ENCODE peak calls at places on chromosome 14, in five cellular contexts. Y is neuronal stem cell, B is WERI-Rb-1, V is fibroblast of mammary gland, W is HL-60. Q is an unnamed sample.

GRCh38 chr14:106842687-106843086 is 1316.3 kb downstream of the TMEM121 start:
- DNase-seq in Y (no peak), B (peak), V (no peak), W (no peak), Q (no peak)

GRCh38 chr14:105123266-105123665 is 45.3 kb downstream of the JAG2 start:
- DNase-seq in Y (no peak), B (no peak), V (no peak), W (no peak), Q (no peak)

GRCh38 chr14:26938054-26938453 is 340.2 kb upstream of the NOVA1 start:
- DNase-seq in Y (no peak), B (no peak), V (no peak), W (no peak), Q (no peak)

GRCh38 chr14:92649934-92650545 is 98.4 kb downstream of the LGMN start:
- DNase-seq in Y (no peak), B (no peak), V (peak), W (peak), Q (peak)

GRCh38 chr14:66281036-66281776 is 205.0 kb upstream of the CCDC196 start:
- DNase-seq in Y (no peak), B (peak), V (peak), W (no peak), Q (peak)

GRCh38 chr14:77219591-77219990 is 38.0 kb downstream of the TMEM63C start:
- DNase-seq in Y (no peak), B (no peak), V (no peak), W (no peak), Q (no peak)

GRCh38 chr14:68730811-68731425 is 61.9 kb downstream of the ZFP36L1 start:
- DNase-seq in Y (peak), B (no peak), V (no peak), W (no peak), Q (no peak)

GRCh38 chr14:75452900-75453816 is 25.3 kb downstream of the JDP2 start:
- DNase-seq in Y (peak), B (no peak), V (peak), W (no peak), Q (peak)

GRCh38 chr14:33943484-33943883 is 7.4 kb downstream of the EGLN3 start:
- DNase-seq in Y (no peak), B (no peak), V (no peak), W (no peak), Q (no peak)

GRCh38 chr14:59688224-59689170 is 111.9 kb upstream of the CCDC175 start:
- DNase-seq in Y (peak), B (peak), V (peak), W (no peak), Q (peak)

GRCh38 chr14:103402700-103403099 is 17.5 kb downstream of the MARK3 start:
- DNase-seq in Y (no peak), B (no peak), V (peak), W (no peak), Q (no peak)

GRCh38 chr14:72503696-72504368 is 390.1 kb downstream of the DPF3 start:
- DNase-seq in Y (no peak), B (no peak), V (peak), W (no peak), Q (no peak)

GRCh38 chr14:50452979-50453705 is 56.5 kb upstream of the CDKL1 start:
- DNase-seq in Y (no peak), B (no peak), V (peak), W (no peak), Q (no peak)

GRCh38 chr14:63611078-63611477 is 30.6 kb downstream of the WDR89 start:
- DNase-seq in Y (no peak), B (no peak), V (no peak), W (peak), Q (no peak)

GRCh38 chr14:67187210-67187609 is 2.0 kb upstream of the GARIN2 start:
- DNase-seq in Y (no peak), B (no peak), V (peak), W (no peak), Q (no peak)

GRCh38 chr14:59939828-59940227 is 19.9 kb downstream of the LRRC9 start:
- DNase-seq in Y (no peak), B (no peak), V (no peak), W (no peak), Q (no peak)

GRCh38 chr14:50025776-50026175 is 90.6 kb downstream of the VCPKMT start:
- DNase-seq in Y (no peak), B (peak), V (peak), W (no peak), Q (no peak)

GRCh38 chr14:101246894-101247853 is 314.1 kb upstream of the DIO3 start:
- DNase-seq in Y (no peak), B (no peak), V (no peak), W (no peak), Q (peak)

GRCh38 chr14:64688801-64689200 is 15.4 kb upstream of the PLEKHG3 start:
- DNase-seq in Y (no peak), B (no peak), V (no peak), W (no peak), Q (no peak)

GRCh38 chr14:67674139-67674479 is 323 bp downstream of the VTI1B start:
- DNase-seq in Y (peak), B (peak), V (peak), W (no peak), Q (peak)

GRCh38 chr14:81400852-81401251 is 728 bp upstream of the STON2 start:
- DNase-seq in Y (no peak), B (no peak), V (peak), W (no peak), Q (peak)

GRCh38 chr14:50832935-50833607 is 2.1 kb upstream of the NIN start:
- DNase-seq in Y (no peak), B (no peak), V (no peak), W (no peak), Q (no peak)

GRCh38 chr14:67167420-67168109 is 21.7 kb upstream of the GARIN2 start:
- DNase-seq in Y (no peak), B (no peak), V (no peak), W (no peak), Q (no peak)

GRCh38 chr14:65972891-65973290 is 513.3 kb upstream of the CCDC196 start:
- DNase-seq in Y (no peak), B (no peak), V (peak), W (no peak), Q (no peak)

GRCh38 chr14:71665157-71665556 is 267.1 kb upstream of the RGS6 start:
- DNase-seq in Y (no peak), B (no peak), V (peak), W (no peak), Q (no peak)

Q was measured in tibial artery.